ENCODE peak calls at places on chromosome 13, in six cellular contexts. Y is Peyer's patch, P is A549, O is gastrocnemius medialis, C is heart left ventricle, U is IMR-90. Q is an unnamed sample.

GRCh38 chr13:47661076-47661475 is 340.0 kb downstream of the SUCLA2 start:
- DNase-seq in Y (no peak), P (no peak), O (no peak), C (no peak), U (peak), Q (no peak)

GRCh38 chr13:25267715-25268114 is 19.6 kb downstream of the MTMR6 start:
- DNase-seq in Y (no peak), P (no peak), O (no peak), C (no peak), U (peak), Q (no peak)

GRCh38 chr13:39970177-39970846 is 314.9 kb downstream of the COG6 start:
- DNase-seq in Y (no peak), P (no peak), O (no peak), C (no peak), U (no peak), Q (no peak)

GRCh38 chr13:25659091-25659502 is 287.3 kb downstream of the ATP8A2 start:
- DNase-seq in Y (no peak), P (no peak), O (no peak), C (no peak), U (no peak), Q (no peak)

GRCh38 chr13:104008571-104009435 is 942.6 kb upstream of the SLC10A2 start:
- DNase-seq in Y (no peak), P (no peak), O (no peak), C (no peak), U (peak), Q (no peak)

GRCh38 chr13:46077260-46077659 is 24.7 kb upstream of the ZC3H13 start:
- DNase-seq in Y (no peak), P (no peak), O (no peak), C (no peak), U (no peak), Q (no peak)

GRCh38 chr13:112635323-112635722 is 47.4 kb upstream of the TUBGCP3 start:
- DNase-seq in Y (no peak), P (no peak), O (no peak), C (no peak), U (no peak), Q (no peak)

GRCh38 chr13:99655351-99656091 is 154.2 kb downstream of the TM9SF2 start:
- DNase-seq in Y (peak), P (peak), O (no peak), C (no peak), U (peak), Q (no peak)

GRCh38 chr13:76783798-76784197 is 102.4 kb downstream of the KCTD12 start:
- DNase-seq in Y (no peak), P (no peak), O (no peak), C (no peak), U (no peak), Q (no peak)

GRCh38 chr13:24638096-24638495 is 42.1 kb upstream of the ATP12A start:
- DNase-seq in Y (no peak), P (no peak), O (no peak), C (no peak), U (no peak), Q (no peak)

GRCh38 chr13:51246005-51246404 is 23.8 kb downstream of the FAM124A start:
- DNase-seq in Y (no peak), P (no peak), O (no peak), C (no peak), U (no peak), Q (no peak)

GRCh38 chr13:65368832-65369231 is 1861.3 kb downstream of the PCDH9 start:
- DNase-seq in Y (no peak), P (no peak), O (no peak), C (no peak), U (no peak), Q (no peak)

GRCh38 chr13:24834902-24835510 is 71.0 kb downstream of the RNF17 start:
- DNase-seq in Y (no peak), P (no peak), O (no peak), C (no peak), U (no peak), Q (no peak)

GRCh38 chr13:21137696-21138095 is 38.7 kb downstream of the SKA3 start:
- DNase-seq in Y (peak), P (no peak), O (no peak), C (no peak), U (peak), Q (no peak)

GRCh38 chr13:95494082-95494681 is 58.3 kb upstream of the CLDN10 start:
- DNase-seq in Y (no peak), P (peak), O (no peak), C (no peak), U (peak), Q (no peak)

GRCh38 chr13:40874138-40874776 is 84.8 kb downstream of the SLC25A15 start:
- DNase-seq in Y (no peak), P (no peak), O (no peak), C (no peak), U (no peak), Q (no peak)

GRCh38 chr13:113786262-113786841 is 27.3 kb downstream of the TMEM255B start:
- DNase-seq in Y (peak), P (no peak), O (no peak), C (no peak), U (peak), Q (no peak)

GRCh38 chr13:106867249-106867648 is 299.3 kb upstream of the ARGLU1 start:
- DNase-seq in Y (no peak), P (no peak), O (no peak), C (no peak), U (no peak), Q (no peak)

GRCh38 chr13:85693889-85694511 is 105.2 kb downstream of the SLITRK6 start:
- DNase-seq in Y (no peak), P (peak), O (no peak), C (no peak), U (peak), Q (no peak)

GRCh38 chr13:32622827-32623226 is 36.6 kb downstream of the PDS5B start:
- DNase-seq in Y (no peak), P (no peak), O (no peak), C (no peak), U (no peak), Q (no peak)

GRCh38 chr13:98265669-98266551 is 88.8 kb upstream of the RNF113B start:
- DNase-seq in Y (no peak), P (no peak), O (no peak), C (no peak), U (peak), Q (no peak)

GRCh38 chr13:28429096-28429495 is 65.8 kb downstream of the FLT1 start:
- DNase-seq in Y (no peak), P (no peak), O (no peak), C (no peak), U (no peak), Q (no peak)

GRCh38 chr13:104315606-104316005 is 1249.4 kb upstream of the SLC10A2 start:
- DNase-seq in Y (no peak), P (no peak), O (no peak), C (no peak), U (peak), Q (no peak)

GRCh38 chr13:112772929-112773328 is 83.1 kb downstream of the ATP11A start:
- DNase-seq in Y (no peak), P (no peak), O (no peak), C (no peak), U (no peak), Q (no peak)

GRCh38 chr13:98039964-98040363 is 86.5 kb downstream of the IPO5 start:
- DNase-seq in Y (no peak), P (no peak), O (no peak), C (no peak), U (no peak), Q (no peak)

GRCh38 chr13:25963681-25964080 is 88.1 kb downstream of the SHISA2 start:
- DNase-seq in Y (no peak), P (no peak), O (no peak), C (no peak), U (no peak), Q (no peak)

GRCh38 chr13:28037399-28037798 is 48.9 kb upstream of the URAD start:
- DNase-seq in Y (no peak), P (no peak), O (no peak), C (no peak), U (peak), Q (no peak)

GRCh38 chr13:25095862-25096453 is at the start of gene PABPC3:
- DNase-seq in Y (no peak), P (no peak), O (no peak), C (no peak), U (no peak), Q (no peak)

GRCh38 chr13:63209330-63210017 is 1793.8 kb upstream of the PCDH20 start:
- DNase-seq in Y (no peak), P (no peak), O (no peak), C (no peak), U (peak), Q (no peak)

GRCh38 chr13:83325454-83325853 is 556.8 kb downstream of the SLITRK1 start:
- DNase-seq in Y (no peak), P (no peak), O (no peak), C (no peak), U (peak), Q (no peak)

GRCh38 chr13:26568132-26568815 is 10.8 kb downstream of the WASF3 start:
- DNase-seq in Y (no peak), P (no peak), O (no peak), C (no peak), U (no peak), Q (no peak)

GRCh38 chr13:31875134-31875533 is 135.8 kb downstream of the RXFP2 start:
- DNase-seq in Y (no peak), P (no peak), O (no peak), C (no peak), U (no peak), Q (no peak)

GRCh38 chr13:28819046-28819747 is 942 bp upstream of the MTUS2 start:
- DNase-seq in Y (no peak), P (peak), O (no peak), C (peak), U (peak), Q (no peak)

GRCh38 chr13:97004096-97004876 is 10.0 kb upstream of the OXGR1 start:
- DNase-seq in Y (no peak), P (no peak), O (no peak), C (no peak), U (peak), Q (no peak)
- TF ChIP-seq POLR2A in Y (no peak), P (no peak), O (no peak), C (no peak), U (no peak), Q (no peak)

GRCh38 chr13:44407891-44408290 is 34.3 kb downstream of the SERP2 start:
- DNase-seq in Y (no peak), P (no peak), O (no peak), C (no peak), U (no peak), Q (no peak)

GRCh38 chr13:44407379-44407778 is 33.8 kb downstream of the SERP2 start:
- DNase-seq in Y (no peak), P (no peak), O (no peak), C (no peak), U (no peak), Q (no peak)

GRCh38 chr13:44411841-44412240 is 38.2 kb downstream of the SERP2 start:
- DNase-seq in Y (no peak), P (no peak), O (no peak), C (no peak), U (no peak), Q (no peak)

GRCh38 chr13:44410328-44410859 is 36.8 kb downstream of the SERP2 start:
- DNase-seq in Y (no peak), P (no peak), O (no peak), C (no peak), U (no peak), Q (no peak)

DNA sequence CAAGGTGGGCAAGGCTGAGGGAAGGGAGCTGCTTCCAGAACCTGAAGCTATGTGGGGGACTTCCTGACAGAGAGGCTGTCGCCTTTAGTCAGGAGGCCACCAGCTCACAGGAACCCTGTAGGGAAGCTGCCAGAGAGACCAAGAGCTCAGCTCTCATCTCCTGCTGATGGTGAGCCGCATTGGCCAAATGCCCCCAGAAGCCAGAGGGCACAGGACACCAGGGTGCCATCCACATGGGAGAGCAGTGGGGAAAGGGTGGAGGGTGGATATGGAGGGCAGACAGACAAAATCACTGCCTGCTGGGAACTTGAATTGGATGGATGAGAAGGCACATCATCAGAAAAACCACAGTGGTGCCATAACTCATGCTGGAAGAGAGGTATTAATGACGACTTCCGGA is 36.0 kb downstream of the SERP2 start:
- DNase-seq in Y (no peak), P (no peak), O (no peak), C (no peak), U (no peak), Q (no peak)
- H3K4me3 ChIP-seq in Y (no peak), P (no peak), O (no peak), C (no peak), U (no peak), Q (no peak)

GRCh38 chr13:91351123-91351522 is 3.6 kb downstream of the MIR17HG start:
- DNase-seq in Y (no peak), P (no peak), O (no peak), C (no peak), U (no peak), Q (no peak)

GRCh38 chr13:91355826-91356710 is 8.6 kb downstream of the MIR17HG start:
- DNase-seq in Y (no peak), P (no peak), O (no peak), C (no peak), U (no peak), Q (no peak)

GRCh38 chr13:91355099-91355825 is 7.8 kb downstream of the MIR17HG start:
- DNase-seq in Y (no peak), P (no peak), O (no peak), C (no peak), U (no peak), Q (no peak)

GRCh38 chr13:91351980-91352379 is 4.5 kb downstream of the MIR17HG start:
- DNase-seq in Y (no peak), P (no peak), O (no peak), C (no peak), U (no peak), Q (no peak)

DNA sequence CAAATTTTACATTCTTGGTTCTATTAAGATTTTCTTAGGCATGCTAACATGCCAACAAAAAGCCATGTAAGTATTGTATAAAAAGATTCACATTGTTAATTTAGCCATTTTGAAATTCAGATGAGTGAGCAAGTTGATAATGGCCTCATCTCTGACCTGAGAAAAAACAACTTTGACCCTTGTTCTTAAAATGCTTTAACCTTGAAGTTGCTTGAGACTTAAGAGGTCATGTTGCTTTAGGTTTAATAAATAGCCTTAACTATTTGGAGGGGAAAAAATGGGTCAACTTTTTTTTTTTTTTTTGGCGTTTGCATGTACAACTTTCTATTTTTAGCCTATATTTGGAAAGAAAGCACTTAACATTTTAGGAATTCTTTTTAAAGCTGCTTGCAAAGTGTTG is 6.0 kb downstream of the MIR17HG start:
- DNase-seq in Y (no peak), P (no peak), O (no peak), C (no peak), U (no peak), Q (no peak)
- TF ChIP-seq POLR2A in Y (no peak), P (no peak), O (no peak), C (no peak), U (no peak), Q (no peak)

GRCh38 chr13:111370570-111371150 is 50.2 kb downstream of the TEX29 start:
- DNase-seq in Y (no peak), P (no peak), O (no peak), C (no peak), U (no peak), Q (no peak)

GRCh38 chr13:111371211-111371610 is 50.8 kb downstream of the TEX29 start:
- DNase-seq in Y (no peak), P (no peak), O (no peak), C (no peak), U (peak), Q (no peak)

GRCh38 chr13:111371720-111372119 is 51.3 kb downstream of the TEX29 start:
- DNase-seq in Y (no peak), P (no peak), O (no peak), C (no peak), U (no peak), Q (no peak)

GRCh38 chr13:111368091-111368490 is 47.6 kb downstream of the TEX29 start:
- DNase-seq in Y (no peak), P (no peak), O (no peak), C (no peak), U (no peak), Q (no peak)

DNA sequence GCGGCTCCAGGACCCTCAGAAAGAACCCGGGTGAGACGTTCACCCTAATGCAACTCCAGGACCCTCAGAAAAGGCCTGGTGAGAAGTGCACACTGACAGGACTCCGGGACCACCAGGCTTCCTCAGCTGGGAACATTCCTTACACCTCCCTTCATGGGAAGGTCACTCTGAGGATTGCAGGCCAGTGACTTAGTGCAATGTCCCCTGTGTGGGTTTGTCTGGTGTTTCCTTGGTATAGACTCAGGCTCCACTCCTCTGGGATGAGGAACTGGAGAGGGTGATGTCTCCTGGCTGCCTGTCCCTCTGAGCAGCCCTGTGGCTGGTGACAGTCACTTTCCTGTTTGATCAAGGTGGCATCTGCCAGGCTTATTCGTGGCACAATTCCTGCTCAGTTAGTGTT is 49.7 kb downstream of the TEX29 start:
- DNase-seq in Y (no peak), P (no peak), O (no peak), C (no peak), U (no peak), Q (no peak)
- H3K4me3 ChIP-seq in Y (no peak), P (no peak), O (no peak), C (no peak), U (no peak), Q (no peak)

GRCh38 chr13:35285677-35286076 is 190.8 kb downstream of the MAB21L1 start:
- DNase-seq in Y (no peak), P (no peak), O (no peak), C (no peak), U (no peak), Q (no peak)
- TF ChIP-seq POLR2A in Y (no peak), P (no peak), O (no peak), C (no peak), U (no peak), Q (no peak)